ENCODE peak calls at places on chromosomes 13 and 19, in five cellular contexts. One of them, this sample, is unnamed.

GRCh38 chr13:75319244-75319643 is 162.7 kb downstream of the TBC1D4 start:
- ATAC-seq in CD4-positive, alpha-beta T cell: no peak
- ATAC-seq in left lung: no peak
- ATAC-seq in K562: no peak
- ATAC-seq in naive thymus-derived CD8-positive, alpha-beta T cell: no peak
- ATAC-seq in this sample: peak; percentile 31

GRCh38 chr13:99178636-99179035 is 22.0 kb upstream of the UBAC2 start:
- ATAC-seq in left lung: no peak
- ATAC-seq in K562: no peak
- ATAC-seq in CD4-positive, alpha-beta T cell: peak; percentile 28
- ATAC-seq in naive thymus-derived CD8-positive, alpha-beta T cell: peak; percentile 39
- ATAC-seq in this sample: no peak

GRCh38 chr19:31135841-31136240 is 213.4 kb downstream of the TSHZ3 start:
- ATAC-seq in CD4-positive, alpha-beta T cell: no peak
- ATAC-seq in naive thymus-derived CD8-positive, alpha-beta T cell: no peak
- ATAC-seq in K562: no peak
- ATAC-seq in left lung: no peak
- ATAC-seq in this sample: no peak

GRCh38 chr13:98118865-98119264 is 24.0 kb upstream of the FARP1 start:
- ATAC-seq in CD4-positive, alpha-beta T cell: no peak
- ATAC-seq in K562: no peak
- ATAC-seq in naive thymus-derived CD8-positive, alpha-beta T cell: no peak
- ATAC-seq in left lung: no peak
- ATAC-seq in this sample: no peak

GRCh38 chr13:42011601-42012401 is 36.6 kb upstream of the DGKH start:
- ATAC-seq in CD4-positive, alpha-beta T cell: no peak
- ATAC-seq in K562: peak; percentile 89
- ATAC-seq in naive thymus-derived CD8-positive, alpha-beta T cell: no peak
- ATAC-seq in left lung: peak; percentile 47
- ATAC-seq in this sample: peak; percentile 10

GRCh38 chr19:11198175-11198534 is 810 bp upstream of the KANK2 start:
- ATAC-seq in naive thymus-derived CD8-positive, alpha-beta T cell: no peak
- ATAC-seq in K562: no peak
- ATAC-seq in CD4-positive, alpha-beta T cell: no peak
- ATAC-seq in left lung: peak; percentile 2
- ATAC-seq in this sample: no peak

GRCh38 chr13:113023694-113024430 is 54.8 kb downstream of the MCF2L start:
- ATAC-seq in CD4-positive, alpha-beta T cell: no peak
- ATAC-seq in K562: no peak
- ATAC-seq in naive thymus-derived CD8-positive, alpha-beta T cell: no peak
- ATAC-seq in left lung: no peak
- ATAC-seq in this sample: no peak

GRCh38 chr13:27627377-27627776 is 5.7 kb downstream of the POLR1D start:
- ATAC-seq in K562: no peak
- ATAC-seq in CD4-positive, alpha-beta T cell: no peak
- ATAC-seq in left lung: no peak
- ATAC-seq in naive thymus-derived CD8-positive, alpha-beta T cell: no peak
- ATAC-seq in this sample: no peak

GRCh38 chr19:40907968-40908735 is 26.1 kb upstream of the CYP2A7 start:
- ATAC-seq in left lung: peak; percentile 75
- ATAC-seq in naive thymus-derived CD8-positive, alpha-beta T cell: peak; percentile 91
- ATAC-seq in K562: peak; percentile 94
- ATAC-seq in CD4-positive, alpha-beta T cell: peak; percentile 88
- ATAC-seq in this sample: no peak

GRCh38 chr19:29393915-29394460 is 131.8 kb upstream of the VSTM2B start:
- ATAC-seq in naive thymus-derived CD8-positive, alpha-beta T cell: no peak
- ATAC-seq in CD4-positive, alpha-beta T cell: no peak
- ATAC-seq in K562: peak; percentile 64
- ATAC-seq in left lung: no peak
- ATAC-seq in this sample: no peak

GRCh38 chr13:74243637-74244526 is 109.7 kb upstream of the KLF12 start:
- ATAC-seq in left lung: no peak
- ATAC-seq in naive thymus-derived CD8-positive, alpha-beta T cell: peak; percentile 73
- ATAC-seq in K562: no peak
- ATAC-seq in CD4-positive, alpha-beta T cell: peak; percentile 81
- ATAC-seq in this sample: no peak

GRCh38 chr13:101007245-101007644 is 332.6 kb upstream of the TMTC4 start:
- ATAC-seq in naive thymus-derived CD8-positive, alpha-beta T cell: no peak
- ATAC-seq in left lung: no peak
- ATAC-seq in CD4-positive, alpha-beta T cell: no peak
- ATAC-seq in K562: no peak
- ATAC-seq in this sample: no peak

GRCh38 chr19:1503089-1503924 is 9.5 kb downstream of the ADAMTSL5 start:
- ATAC-seq in K562: peak; percentile 66
- ATAC-seq in left lung: peak; percentile 5
- ATAC-seq in CD4-positive, alpha-beta T cell: no peak
- ATAC-seq in naive thymus-derived CD8-positive, alpha-beta T cell: peak; percentile 41
- ATAC-seq in this sample: no peak

GRCh38 chr13:74325106-74325505 is 190.9 kb upstream of the KLF12 start:
- ATAC-seq in naive thymus-derived CD8-positive, alpha-beta T cell: no peak
- ATAC-seq in K562: no peak
- ATAC-seq in left lung: peak; percentile 35
- ATAC-seq in CD4-positive, alpha-beta T cell: no peak
- ATAC-seq in this sample: peak; percentile 55

GRCh38 chr19:5661483-5661882 is 18.8 kb downstream of the MICOS13 start:
- ATAC-seq in left lung: no peak
- ATAC-seq in K562: no peak
- ATAC-seq in CD4-positive, alpha-beta T cell: no peak
- ATAC-seq in naive thymus-derived CD8-positive, alpha-beta T cell: no peak
- ATAC-seq in this sample: no peak

GRCh38 chr19:28718909-28719308 is 494.0 kb downstream of the UQCRFS1 start:
- ATAC-seq in naive thymus-derived CD8-positive, alpha-beta T cell: no peak
- ATAC-seq in CD4-positive, alpha-beta T cell: no peak
- ATAC-seq in K562: no peak
- ATAC-seq in left lung: no peak
- ATAC-seq in this sample: no peak

GRCh38 chr19:18446145-18446810 is 8.3 kb upstream of the ISYNA1 start:
- ATAC-seq in CD4-positive, alpha-beta T cell: no peak
- ATAC-seq in naive thymus-derived CD8-positive, alpha-beta T cell: no peak
- ATAC-seq in left lung: no peak
- ATAC-seq in K562: no peak
- ATAC-seq in this sample: no peak

GRCh38 chr19:44874317-44874716 is 16.7 kb upstream of the TOMM40 start:
- ATAC-seq in left lung: no peak
- ATAC-seq in K562: no peak
- ATAC-seq in CD4-positive, alpha-beta T cell: no peak
- ATAC-seq in naive thymus-derived CD8-positive, alpha-beta T cell: no peak
- ATAC-seq in this sample: no peak

GRCh38 chr19:10991521-10992081 is 30.8 kb downstream of the SMARCA4 start:
- ATAC-seq in K562: no peak
- ATAC-seq in left lung: no peak
- ATAC-seq in naive thymus-derived CD8-positive, alpha-beta T cell: no peak
- ATAC-seq in CD4-positive, alpha-beta T cell: no peak
- ATAC-seq in this sample: no peak

GRCh38 chr19:13092608-13093260 is 9.9 kb downstream of the LYL1 start:
- ATAC-seq in K562: no peak
- ATAC-seq in naive thymus-derived CD8-positive, alpha-beta T cell: no peak
- ATAC-seq in CD4-positive, alpha-beta T cell: no peak
- ATAC-seq in left lung: peak; percentile 10
- ATAC-seq in this sample: no peak

GRCh38 chr13:73607489-73608156 is 526.6 kb downstream of the KLF12 start:
- ATAC-seq in left lung: peak; percentile 60
- ATAC-seq in naive thymus-derived CD8-positive, alpha-beta T cell: no peak
- ATAC-seq in CD4-positive, alpha-beta T cell: no peak
- ATAC-seq in K562: no peak
- ATAC-seq in this sample: no peak

GRCh38 chr19:50024719-50025021 is 502 bp downstream of the VRK3 start:
- ATAC-seq in left lung: no peak
- ATAC-seq in CD4-positive, alpha-beta T cell: no peak
- ATAC-seq in K562: peak; percentile 43
- ATAC-seq in naive thymus-derived CD8-positive, alpha-beta T cell: no peak
- ATAC-seq in this sample: no peak

GRCh38 chr13:112648101-112648500 is 41.7 kb upstream of the ATP11A start:
- ATAC-seq in naive thymus-derived CD8-positive, alpha-beta T cell: no peak
- ATAC-seq in CD4-positive, alpha-beta T cell: no peak
- ATAC-seq in K562: no peak
- ATAC-seq in left lung: no peak
- ATAC-seq in this sample: no peak

GRCh38 chr19:8489591-8490394 is 12.6 kb downstream of the PRAM1 start:
- ATAC-seq in left lung: peak; percentile 63
- ATAC-seq in CD4-positive, alpha-beta T cell: no peak
- ATAC-seq in naive thymus-derived CD8-positive, alpha-beta T cell: no peak
- ATAC-seq in K562: peak; percentile 26
- ATAC-seq in this sample: no peak

GRCh38 chr19:24140099-24140498 is 53.1 kb downstream of the ZNF254 start:
- ATAC-seq in naive thymus-derived CD8-positive, alpha-beta T cell: no peak
- ATAC-seq in left lung: peak; percentile 60
- ATAC-seq in K562: no peak
- ATAC-seq in CD4-positive, alpha-beta T cell: no peak
- ATAC-seq in this sample: peak; percentile 65

GRCh38 chr13:51416107-51416506 is 36.7 kb downstream of the INTS6 start:
- ATAC-seq in K562: no peak
- ATAC-seq in CD4-positive, alpha-beta T cell: no peak
- ATAC-seq in left lung: no peak
- ATAC-seq in naive thymus-derived CD8-positive, alpha-beta T cell: no peak
- ATAC-seq in this sample: no peak

This sample was measured in gastroesophageal sphincter.